ENCODE peak calls at places on chromosomes 12 and 14, in nine cellular contexts. I, W, R, N, Y, X, A, Z and T are unnamed samples.

GRCh38 chr14:61608245-61609142 is 86.8 kb upstream of the HIF1A start:
- DNase-seq in I (no peak), R (no peak), W (peak), A (peak), N (peak), X (no peak), Z (no peak), Y (peak), T (no peak)

GRCh38 chr12:7905071-7905470 is 30.9 kb downstream of the SLC2A3 start:
- DNase-seq in Y (no peak), W (peak), Z (no peak), N (no peak), R (no peak), A (peak), X (no peak), I (no peak), T (no peak)

GRCh38 chr12:663293-663871 is at the start of gene NINJ2:
- DNase-seq in Z (no peak), I (peak), N (no peak), A (no peak), X (no peak), Y (peak), R (no peak), W (no peak), T (no peak)

GRCh38 chr14:71070169-71070568 is 162.9 kb downstream of the PCNX1 start:
- DNase-seq in I (no peak), Y (no peak), R (no peak), N (peak), Z (no peak), A (peak), W (no peak), X (no peak), T (no peak)

GRCh38 chr12:25135531-25136154 is 59.3 kb downstream of the DNAI7 start:
- DNase-seq in A (no peak), X (no peak), R (no peak), Z (peak), Y (no peak), N (no peak), I (no peak), W (no peak), T (peak)

GRCh38 chr12:12685305-12685704 is 10.7 kb downstream of the GPR19 start:
- DNase-seq in N (no peak), I (no peak), Z (peak), W (no peak), R (no peak), X (no peak), A (no peak), Y (no peak), T (peak)

GRCh38 chr14:35287481-35288013 is 4.6 kb upstream of the PSMA6 start:
- DNase-seq in I (no peak), N (no peak), X (no peak), Z (no peak), R (no peak), W (no peak), Y (no peak), A (no peak), T (no peak)

GRCh38 chr12:67928621-67929369 is 60.5 kb upstream of the IFNG-AS1 start:
- DNase-seq in W (no peak), N (no peak), Z (no peak), Y (no peak), R (no peak), I (peak), A (peak), X (no peak), T (no peak)

GRCh38 chr12:92898755-92899154 is 30.3 kb downstream of the EEA1 start:
- DNase-seq in Z (no peak), Y (no peak), N (peak), R (no peak), W (no peak), A (peak), I (peak), X (peak), T (no peak)

GRCh38 chr14:73463411-73463810 is 5.1 kb upstream of the NUMB start:
- DNase-seq in R (no peak), N (peak), W (peak), A (peak), Z (no peak), I (peak), Y (no peak), X (no peak), T (no peak)

GRCh38 chr12:14949631-14950030 is 11.3 kb upstream of the ERP27 start:
- DNase-seq in Y (no peak), R (no peak), Z (no peak), W (no peak), A (no peak), X (no peak), N (no peak), I (no peak), T (no peak)

GRCh38 chr12:10982244-10982643 is 4.5 kb downstream of the TAS2R50 start:
- DNase-seq in W (no peak), R (no peak), A (no peak), N (no peak), Z (no peak), I (no peak), X (no peak), Y (no peak), T (no peak)

GRCh38 chr12:131687346-131688125 is 23.4 kb upstream of the SFSWAP start:
- DNase-seq in I (no peak), R (no peak), Z (peak), Y (no peak), N (no peak), W (no peak), X (no peak), A (no peak), T (no peak)

GRCh38 chr12:131147894-131148293 is 194.2 kb downstream of the ADGRD1 start:
- DNase-seq in Z (no peak), R (no peak), X (no peak), I (no peak), N (no peak), W (no peak), Y (no peak), A (no peak), T (no peak)

GRCh38 chr12:25040593-25040992 is 91.7 kb upstream of the BCAT1 start:
- DNase-seq in N (no peak), W (no peak), Z (no peak), Y (no peak), A (no peak), I (no peak), X (no peak), R (no peak), T (no peak)

GRCh38 chr12:67388331-67389163 is 119.4 kb downstream of the CAND1 start:
- DNase-seq in X (no peak), A (peak), N (no peak), Y (peak), I (no peak), Z (peak), W (no peak), R (no peak), T (peak)

GRCh38 chr12:121520119-121520518 is 60.7 kb downstream of the KDM2B start:
- DNase-seq in W (no peak), I (no peak), N (no peak), Y (no peak), A (no peak), X (no peak), Z (no peak), R (no peak), T (no peak)

GRCh38 chr12:44428825-44429224 is 447.3 kb downstream of the NELL2 start:
- DNase-seq in Z (peak), A (no peak), N (no peak), W (no peak), X (no peak), I (no peak), Y (no peak), R (peak), T (peak)

GRCh38 chr14:55689971-55690871 is 110.2 kb downstream of the KTN1 start:
- DNase-seq in A (peak), Y (no peak), N (no peak), X (no peak), I (peak), Z (no peak), R (no peak), W (no peak), T (no peak)

GRCh38 chr14:73227812-73228781 is 9.2 kb upstream of the PAPLN start:
- DNase-seq in Z (peak), R (no peak), W (peak), I (peak), X (no peak), Y (peak), A (peak), N (peak), T (no peak)

GRCh38 chr12:57864811-57865751 is 18.6 kb upstream of the CTDSP2 start:
- DNase-seq in R (no peak), W (peak), X (peak), Y (no peak), I (peak), N (peak), A (peak), Z (no peak), T (no peak)

GRCh38 chr12:106258935-106259334 is 11.1 kb upstream of the CKAP4 start:
- DNase-seq in A (no peak), W (no peak), X (no peak), N (no peak), I (no peak), R (no peak), Z (no peak), Y (no peak), T (no peak)

GRCh38 chr12:32183646-32184045 is 77.0 kb downstream of the BICD1 start:
- DNase-seq in A (peak), X (no peak), N (peak), W (no peak), I (no peak), Y (no peak), R (peak), Z (no peak), T (peak)

GRCh38 chr14:35140718-35141581 is 18.6 kb downstream of the PRORP start:
- DNase-seq in W (peak), Y (peak), Z (no peak), R (no peak), I (peak), N (peak), X (peak), A (peak), T (no peak)

GRCh38 chr12:102965281-102966155 is 8.0 kb downstream of the ASCL1 start:
- DNase-seq in N (no peak), Z (peak), A (no peak), Y (peak), R (no peak), X (no peak), W (no peak), I (no peak), T (no peak)

GRCh38 chr14:100320157-100320856 is 2.8 kb upstream of the SLC25A47 start:
- DNase-seq in R (no peak), Y (no peak), W (no peak), I (no peak), A (no peak), Z (no peak), X (no peak), N (no peak), T (no peak)

GRCh38 chr14:100321473-100322137 is 1.5 kb upstream of the SLC25A47 start:
- DNase-seq in R (no peak), A (no peak), I (no peak), X (no peak), Y (no peak), N (no peak), Z (no peak), W (no peak), T (no peak)

GRCh38 chr14:100317389-100317788 is 5.8 kb upstream of the SLC25A47 start:
- DNase-seq in A (no peak), W (no peak), R (no peak), Y (no peak), N (no peak), Z (no peak), X (no peak), I (no peak), T (no peak)

GRCh38 chr14:100314724-100315123 is 8.4 kb upstream of the SLC25A47 start:
- DNase-seq in Z (no peak), X (no peak), R (no peak), W (no peak), A (no peak), N (no peak), I (no peak), Y (no peak), T (no peak)

GRCh38 chr14:100317897-100318808 is 5.0 kb upstream of the SLC25A47 start:
- DNase-seq in Z (peak), W (peak), Y (peak), X (peak), A (no peak), R (peak), I (peak), N (peak), T (peak)
- H3K9ac ChIP-seq in Z (no peak), W (no peak), Y (no peak), X (no peak), A (no peak), R (no peak), I (peak), N (no peak), T (peak)

GRCh38 chr14:105493921-105494605 is 3.0 kb downstream of the TEDC1 start:
- DNase-seq in A (no peak), Z (peak), Y (no peak), N (no peak), X (no peak), I (no peak), R (no peak), W (no peak), T (no peak)

GRCh38 chr14:105491366-105492006 is 440 bp downstream of the TEDC1 start:
- DNase-seq in W (peak), Y (peak), Z (peak), R (no peak), N (peak), I (peak), A (peak), X (peak), T (peak)

GRCh38 chr14:105490572-105491365 is at the start of gene TEDC1:
- DNase-seq in N (peak), X (peak), W (peak), R (peak), A (peak), I (peak), Y (peak), Z (peak), T (peak)

GRCh38 chr14:105492966-105493871 is 2.2 kb downstream of the TEDC1 start:
- DNase-seq in R (no peak), Z (peak), X (no peak), W (no peak), N (no peak), I (no peak), Y (no peak), A (no peak), T (no peak)

DNA sequence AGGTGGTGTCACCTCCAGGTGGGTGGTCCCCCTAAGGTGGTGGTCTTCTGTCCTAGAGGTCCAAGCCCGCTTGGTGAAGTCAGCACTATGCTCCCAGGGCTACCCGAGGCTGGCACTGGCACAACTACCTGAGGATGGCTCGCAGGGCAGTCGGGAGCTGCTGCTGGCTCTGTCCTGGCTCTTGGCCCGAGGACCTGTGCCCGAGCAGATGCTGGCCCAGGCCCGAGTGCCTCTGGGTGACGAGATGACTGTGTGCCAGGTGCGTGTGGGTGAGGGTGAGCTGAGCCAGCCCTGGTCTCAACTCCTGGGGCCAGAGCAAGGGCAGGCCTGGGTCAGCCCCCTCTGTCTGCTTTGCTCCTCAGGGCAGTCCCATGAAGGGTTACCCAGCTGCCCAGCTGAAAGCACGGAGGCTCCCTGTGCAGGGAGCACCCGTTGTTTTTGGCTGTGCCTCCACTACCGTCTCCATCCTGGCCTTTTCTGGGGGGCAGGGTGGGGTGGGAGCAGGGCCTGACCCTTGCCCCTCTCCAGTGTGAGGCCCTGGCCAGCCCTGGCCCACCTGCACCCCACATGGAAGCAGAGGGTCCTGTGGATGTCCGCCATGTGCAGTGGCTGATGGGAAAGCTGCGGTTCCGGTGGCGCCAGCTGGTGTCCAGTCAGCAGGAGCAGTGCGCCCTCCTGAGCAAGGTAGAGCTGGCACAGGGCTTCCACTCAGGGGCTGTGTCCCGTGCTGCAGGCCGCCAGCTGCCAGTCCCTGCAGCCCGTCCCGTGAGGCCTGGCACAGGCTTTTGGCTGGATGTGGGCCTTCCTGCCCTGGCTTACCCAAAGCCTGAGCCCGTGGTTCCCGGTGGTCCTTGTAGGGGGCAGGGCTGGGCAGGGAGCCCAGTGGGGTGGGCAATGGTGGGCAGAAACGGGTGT is 1.3 kb downstream of the TEDC1 start:
- DNase-seq in Y (no peak), R (no peak), X (no peak), N (no peak), A (no peak), I (no peak), Z (peak), W (no peak), T (no peak)
- H3K9ac ChIP-seq in Y (no peak), R (no peak), X (no peak), N (no peak), A (no peak), I (no peak), Z (no peak), W (no peak), T (peak)

GRCh38 chr14:24377126-24377525 is 9.1 kb downstream of the NFATC4 start:
- DNase-seq in A (no peak), X (no peak), R (no peak), Z (no peak), N (no peak), W (no peak), Y (no peak), I (no peak), T (no peak)
- H3K9ac ChIP-seq in A (no peak), X (no peak), R (no peak), Z (no peak), N (no peak), W (no peak), Y (no peak), I (no peak), T (no peak)

GRCh38 chr14:99951085-99951484 is 114.1 kb upstream of the EVL start:
- DNase-seq in R (no peak), W (no peak), A (no peak), N (no peak), Y (no peak), X (no peak), I (no peak), Z (no peak), T (no peak)
- H3K9ac ChIP-seq in R (no peak), W (no peak), A (no peak), N (no peak), Y (no peak), X (no peak), I (no peak), Z (no peak), T (no peak)